ENCODE peak calls at places on chromosome 5, in six cellular contexts. S, P, U, R, Z and M are unnamed samples.

GRCh38 chr5:134018154-134018985 is 13.6 kb upstream of the VDAC1 start:
- DNase-seq in S (no peak), P (no peak), U (no peak), R (no peak), Z (no peak), M (no peak)

GRCh38 chr5:135119497-135119896 is 85.5 kb upstream of the PITX1 start:
- DNase-seq in S (no peak), P (no peak), U (no peak), R (no peak), Z (no peak), M (no peak)

GRCh38 chr5:52725065-52725746 is 62.5 kb upstream of the ITGA1 start:
- DNase-seq in S (no peak), P (no peak), U (no peak), R (no peak), Z (no peak), M (no peak)

GRCh38 chr5:179834120-179834519 is 13.4 kb downstream of the SQSTM1 start:
- DNase-seq in S (no peak), P (no peak), U (no peak), R (no peak), Z (no peak), M (no peak)

GRCh38 chr5:75058986-75059508 is 6.7 kb upstream of the GCNT4 start:
- DNase-seq in S (no peak), P (no peak), U (no peak), R (no peak), Z (no peak), M (no peak)

GRCh38 chr5:78293856-78294249 is 645 bp downstream of the AP3B1 start:
- DNase-seq in S (no peak), P (no peak), U (no peak), R (no peak), Z (no peak), M (no peak)

GRCh38 chr5:141330299-141331080 is at the start of gene PCDHGA1:
- DNase-seq in S (peak; percentile 31), P (no peak), U (no peak), R (no peak), Z (no peak), M (no peak)

GRCh38 chr5:74241751-74242140 is 398.8 kb downstream of the ENC1 start:
- DNase-seq in S (no peak), P (no peak), U (no peak), R (no peak), Z (no peak), M (no peak)

GRCh38 chr5:127671218-127671617 is 22.3 kb downstream of the CTXN3 start:
- DNase-seq in S (no peak), P (no peak), U (no peak), R (no peak), Z (no peak), M (no peak)

GRCh38 chr5:83204651-83205050 is 127.3 kb downstream of the XRCC4 start:
- DNase-seq in S (no peak), P (no peak), U (no peak), R (no peak), Z (no peak), M (no peak)

GRCh38 chr5:80620206-80620605 is 34.2 kb upstream of the MSH3 start:
- DNase-seq in S (no peak), P (no peak), U (no peak), R (no peak), Z (no peak), M (no peak)

GRCh38 chr5:448061-448765 is 5.2 kb downstream of the EXOC3 start:
- DNase-seq in S (no peak), P (no peak), U (peak; percentile 81), R (peak; percentile 40), Z (no peak), M (no peak)

GRCh38 chr5:39021413-39021812 is 52.8 kb downstream of the RICTOR start:
- DNase-seq in S (no peak), P (no peak), U (no peak), R (no peak), Z (no peak), M (no peak)

GRCh38 chr5:1468247-1468612 is 23.0 kb upstream of the SLC6A3 start:
- DNase-seq in S (peak; percentile 90), P (peak; percentile 16), U (no peak), R (no peak), Z (no peak), M (peak; percentile 78)

GRCh38 chr5:74870299-74871067 is 4.3 kb upstream of the FAM169A start:
- DNase-seq in S (no peak), P (no peak), U (no peak), R (no peak), Z (no peak), M (no peak)

GRCh38 chr5:9681706-9682105 is 51.6 kb upstream of the TAS2R1 start:
- DNase-seq in S (no peak), P (no peak), U (no peak), R (no peak), Z (no peak), M (no peak)

GRCh38 chr5:181160144-181160754 is 12.9 kb downstream of the OR2V2 start:
- DNase-seq in S (peak; percentile 53), P (peak; percentile 57), U (no peak), R (peak; percentile 42), Z (no peak), M (no peak)

GRCh38 chr5:135662104-135662503 is 83.3 kb upstream of the CXCL14 start:
- DNase-seq in S (no peak), P (no peak), U (no peak), R (no peak), Z (no peak), M (no peak)

GRCh38 chr5:68287976-68288755 is 72.6 kb downstream of the PIK3R1 start:
- DNase-seq in S (peak; percentile 17), P (peak; percentile 72), U (peak; percentile 81), R (peak; percentile 70), Z (peak; percentile 48), M (no peak)

GRCh38 chr5:112479418-112479817 is 60.3 kb upstream of the EPB41L4A start:
- DNase-seq in S (no peak), P (no peak), U (no peak), R (no peak), Z (peak; percentile 29), M (no peak)

GRCh38 chr5:5221731-5222130 is 81.6 kb downstream of the ADAMTS16 start:
- DNase-seq in S (no peak), P (no peak), U (no peak), R (no peak), Z (no peak), M (no peak)

GRCh38 chr5:108687599-108688220 is 60.0 kb upstream of the FER start:
- DNase-seq in S (no peak), P (no peak), U (no peak), R (no peak), Z (no peak), M (no peak)

GRCh38 chr5:34716986-34717385 is 60.9 kb downstream of the RAI14 start:
- DNase-seq in S (no peak), P (no peak), U (no peak), R (no peak), Z (no peak), M (no peak)

GRCh38 chr5:38758774-38759423 is 86.9 kb upstream of the OSMR start:
- DNase-seq in S (no peak), P (no peak), U (no peak), R (no peak), Z (no peak), M (no peak)

GRCh38 chr5:16975950-16976624 is 40.0 kb upstream of the MYO10 start:
- DNase-seq in S (no peak), P (no peak), U (no peak), R (no peak), Z (no peak), M (no peak)

GRCh38 chr5:61450880-61451279 is 118.8 kb downstream of the ZSWIM6 start:
- DNase-seq in S (peak; percentile 17), P (no peak), U (no peak), R (no peak), Z (no peak), M (no peak)

GRCh38 chr5:32935292-32935691 is 224.2 kb downstream of the NPR3 start:
- DNase-seq in S (no peak), P (no peak), U (no peak), R (no peak), Z (no peak), M (no peak)

GRCh38 chr5:26031481-26031880 is 1006.9 kb downstream of the CDH9 start:
- DNase-seq in S (no peak), P (no peak), U (no peak), R (no peak), Z (no peak), M (no peak)

DNA sequence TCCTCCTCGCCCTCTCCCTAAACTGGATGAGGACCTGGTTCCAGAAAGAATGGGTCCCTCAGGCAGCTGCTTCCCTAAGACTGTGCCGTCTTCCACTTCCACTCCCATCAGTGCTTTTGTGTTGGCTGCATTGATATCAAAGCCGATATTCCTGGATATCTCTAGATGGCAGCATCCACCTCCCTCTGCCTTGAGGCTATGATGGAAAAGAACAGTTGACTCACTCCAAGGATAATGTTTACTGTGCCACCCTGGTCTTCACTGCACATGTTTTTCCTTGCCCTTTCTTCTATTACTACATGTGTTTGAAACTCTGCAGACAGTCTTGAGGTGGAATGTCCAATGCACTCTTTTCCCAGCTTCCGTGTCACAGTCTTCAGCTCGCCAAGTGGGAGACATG is 211.6 kb downstream of the MAST4 start:
- DNase-seq in S (peak; percentile 52), P (no peak), U (no peak), R (no peak), Z (peak; percentile 27), M (no peak)
- TF ChIP-seq CTCF in S (peak; percentile 67), P (peak; percentile 56), U (peak; percentile 46), R (peak; percentile 41), Z (no peak), M (peak; percentile 41)

GRCh38 chr5:151682751-151683331 is 3.9 kb downstream of the SPARC start:
- DNase-seq in S (peak; percentile 51), P (no peak), U (no peak), R (peak; percentile 31), Z (no peak), M (no peak)
- TF ChIP-seq CTCF in S (no peak), P (no peak), U (no peak), R (no peak), Z (no peak), M (no peak)

GRCh38 chr5:88829053-88829452 is 53.9 kb downstream of the MEF2C start:
- DNase-seq in S (no peak), P (no peak), U (no peak), R (no peak), Z (peak; percentile 26), M (no peak)
- TF ChIP-seq CTCF in S (peak; percentile 16), P (peak; percentile 6), U (peak; percentile 33), R (peak; percentile 45), Z (no peak), M (no peak)

DNA sequence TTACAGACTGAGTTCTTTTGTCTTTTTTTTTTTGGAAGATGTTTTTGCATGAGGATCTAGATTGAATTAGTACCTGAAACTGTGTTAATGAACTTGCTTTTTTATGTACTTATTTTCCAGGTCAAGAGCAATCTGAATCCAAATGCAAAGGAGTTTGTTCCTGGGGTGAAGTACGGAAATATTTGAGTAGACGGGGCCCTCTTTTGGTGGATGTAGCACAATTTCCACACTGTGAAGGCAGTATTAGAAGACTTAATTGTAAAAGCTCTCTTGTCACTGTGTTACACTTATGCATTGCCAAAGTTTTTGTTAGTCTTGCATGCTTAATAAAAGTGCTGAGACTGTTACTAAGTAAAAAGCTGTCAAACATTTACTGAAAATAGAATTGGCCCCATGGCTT is 14.5 kb downstream of the SLC23A1 start:
- DNase-seq in S (no peak), P (no peak), U (no peak), R (no peak), Z (no peak), M (no peak)
- TF ChIP-seq CTCF in S (no peak), P (no peak), U (no peak), R (no peak), Z (no peak), M (peak; percentile 17)